ENCODE peak calls at places on chromosomes 3 and 15, in ten cellular contexts. I is K562, K is hepatocyte, Q is choroid plexus epithelial cell, G is pancreas, R is Calu3, X is AG04450, H is nephron progenitor cell, D is GM20000, S is esophagus squamous epithelium. C is an unnamed sample.

GRCh38 chr3:46993292-46993691 is 13.8 kb downstream of the NBEAL2 start:
- DNase-seq in I (no peak), K (no peak), Q (no peak), G (no peak), R (no peak), X (no peak), H (no peak), D (no peak), S (no peak), C (no peak)

GRCh38 chr15:38724827-38725226 is 160.2 kb upstream of the RASGRP1 start:
- DNase-seq in I (no peak), K (no peak), Q (peak; percentile 18), G (no peak), R (no peak), X (no peak), H (no peak), D (no peak), S (no peak), C (no peak)

GRCh38 chr15:87293016-87293415 is 963.5 kb downstream of the NTRK3 start:
- DNase-seq in I (no peak), K (no peak), Q (no peak), G (no peak), R (no peak), X (no peak), H (no peak), D (no peak), S (no peak), C (no peak)

GRCh38 chr3:169272533-169272932 is 391.0 kb downstream of the MECOM start:
- DNase-seq in I (no peak), K (peak; percentile 34), Q (no peak), G (peak; percentile 47), R (no peak), X (no peak), H (no peak), D (no peak), S (no peak), C (no peak)

GRCh38 chr3:28328188-28329151 is 20.1 kb upstream of the ZCWPW2 start:
- DNase-seq in I (no peak), K (peak; percentile 44), Q (peak; percentile 60), G (no peak), R (no peak), X (no peak), H (no peak), D (no peak), S (no peak), C (no peak)

GRCh38 chr15:64911317-64912186 is at the start of gene ANKDD1A:
- DNase-seq in I (no peak), K (peak; percentile 81), Q (peak; percentile 38), G (peak; percentile 55), R (peak; percentile 70), X (no peak), H (peak; percentile 85), D (peak; percentile 85), S (no peak), C (peak; percentile 57)

GRCh38 chr3:150303776-150304175 is 104.3 kb upstream of the TSC22D2 start:
- DNase-seq in I (peak; percentile 22), K (no peak), Q (no peak), G (peak; percentile 16), R (peak; percentile 57), X (no peak), H (no peak), D (no peak), S (no peak), C (peak; percentile 40)

GRCh38 chr15:31365655-31366127 is 39.1 kb downstream of the KLF13 start:
- DNase-seq in I (peak; percentile 86), K (peak; percentile 93), Q (peak; percentile 95), G (peak; percentile 96), R (no peak), X (peak; percentile 26), H (peak; percentile 66), D (peak; percentile 78), S (peak; percentile 83), C (peak; percentile 95)

GRCh38 chr3:104596054-104596453 is 770.7 kb upstream of the ALCAM start:
- DNase-seq in I (no peak), K (no peak), Q (no peak), G (no peak), R (no peak), X (no peak), H (no peak), D (no peak), S (no peak), C (no peak)

GRCh38 chr3:7682822-7683229 is 818.8 kb upstream of the LMCD1 start:
- DNase-seq in I (no peak), K (peak; percentile 8), Q (peak; percentile 93), G (peak; percentile 3), R (peak; percentile 5), X (peak; percentile 0), H (no peak), D (no peak), S (no peak), C (no peak)

GRCh38 chr3:49413338-49413734 is 1.1 kb downstream of the TCTA start:
- DNase-seq in I (no peak), K (no peak), Q (no peak), G (no peak), R (no peak), X (no peak), H (no peak), D (no peak), S (no peak), C (no peak)

GRCh38 chr15:70014860-70015490 is 82.7 kb downstream of the TLE3 start:
- DNase-seq in I (no peak), K (no peak), Q (no peak), G (no peak), R (no peak), X (no peak), H (peak; percentile 31), D (peak; percentile 86), S (no peak), C (no peak)

GRCh38 chr3:196339493-196340254 is 1.5 kb upstream of the TM4SF19 start:
- DNase-seq in I (peak; percentile 34), K (no peak), Q (peak; percentile 79), G (no peak), R (peak; percentile 29), X (no peak), H (no peak), D (no peak), S (no peak), C (no peak)

GRCh38 chr3:192434186-192434585 is 293.2 kb downstream of the FGF12 start:
- DNase-seq in I (no peak), K (no peak), Q (no peak), G (no peak), R (no peak), X (no peak), H (no peak), D (no peak), S (no peak), C (no peak)

GRCh38 chr15:44633603-44634002 is 29.9 kb downstream of the SPG11 start:
- DNase-seq in I (no peak), K (no peak), Q (peak; percentile 52), G (no peak), R (no peak), X (no peak), H (no peak), D (no peak), S (no peak), C (peak; percentile 24)

GRCh38 chr3:176971613-176972174 is 225.6 kb downstream of the TBL1XR1 start:
- DNase-seq in I (no peak), K (no peak), Q (peak; percentile 23), G (no peak), R (no peak), X (no peak), H (no peak), D (no peak), S (no peak), C (peak; percentile 20)

GRCh38 chr15:98805434-98806274 is 157.3 kb downstream of the IGF1R start:
- DNase-seq in I (no peak), K (peak; percentile 57), Q (peak; percentile 21), G (no peak), R (no peak), X (no peak), H (no peak), D (no peak), S (no peak), C (no peak)
- TF ChIP-seq CTCF in I (no peak), K (peak; percentile 12), Q (peak; percentile 35), G (no peak), R (no peak), X (peak; percentile 18), H (peak; percentile 15), D (no peak), S (no peak), C (no peak)

GRCh38 chr3:119883461-119884160 is 101.7 kb downstream of the NR1I2 start:
- DNase-seq in I (no peak), K (no peak), Q (peak; percentile 21), G (no peak), R (no peak), X (no peak), H (no peak), D (no peak), S (no peak), C (no peak)
- TF ChIP-seq CTCF in I (no peak), K (peak; percentile 6), Q (peak; percentile 19), G (no peak), R (no peak), X (no peak), H (no peak), D (no peak), S (no peak), C (no peak)

GRCh38 chr15:60340207-60340921 is 57.4 kb downstream of the ANXA2 start:
- DNase-seq in I (no peak), K (no peak), Q (peak; percentile 36), G (no peak), R (no peak), X (no peak), H (no peak), D (no peak), S (no peak), C (no peak)
- TF ChIP-seq CTCF in I (no peak), K (no peak), Q (peak; percentile 52), G (no peak), R (no peak), X (peak; percentile 8), H (no peak), D (no peak), S (no peak), C (no peak)

GRCh38 chr3:159091936-159092335 is 290.1 kb downstream of the MFSD1 start:
- DNase-seq in I (no peak), K (no peak), Q (peak; percentile 2), G (no peak), R (no peak), X (no peak), H (no peak), D (no peak), S (no peak), C (no peak)
- TF ChIP-seq CTCF in I (no peak), K (no peak), Q (peak; percentile 11), G (no peak), R (peak; percentile 52), X (no peak), H (no peak), D (no peak), S (no peak), C (no peak)

C was measured in activated CD8-positive, alpha-beta T cell treated with anti-CD3 and anti-CD28 coated beads for 36 hours.